ENCODE peak calls at places on chromosome 9, in five cellular contexts. W, B, Y, L and N are unnamed samples.

GRCh38 chr9:137188490-137189296 is at the start of the genes ANAPC2 and SSNA1:
- DNase-seq in W (peak; percentile 91), B (peak; percentile 90), Y (peak; percentile 91), L (peak; percentile 98), N (peak; percentile 78)

GRCh38 chr9:72232778-72233177 is 83.5 kb downstream of the GDA start:
- DNase-seq in W (no peak), B (no peak), Y (no peak), L (no peak), N (no peak)

GRCh38 chr9:68495287-68495686 is 45.4 kb downstream of the TMEM252 start:
- DNase-seq in W (no peak), B (no peak), Y (no peak), L (no peak), N (no peak)

GRCh38 chr9:78905387-78905786 is 608.5 kb downstream of the PSAT1 start:
- DNase-seq in W (no peak), B (no peak), Y (no peak), L (no peak), N (no peak)

GRCh38 chr9:95089916-95090791 is 227.4 kb downstream of the FANCC start:
- DNase-seq in W (no peak), B (no peak), Y (no peak), L (no peak), N (no peak)

GRCh38 chr9:72156586-72156985 is 7.3 kb downstream of the GDA start:
- DNase-seq in W (peak; percentile 33), B (no peak), Y (no peak), L (no peak), N (no peak)

GRCh38 chr9:94156549-94157407 is 72.5 kb downstream of the PTPDC1 start:
- DNase-seq in W (peak; percentile 38), B (no peak), Y (peak; percentile 69), L (no peak), N (peak; percentile 71)

GRCh38 chr9:133700861-133701320 is 37.3 kb downstream of the SARDH start:
- DNase-seq in W (no peak), B (no peak), Y (no peak), L (no peak), N (no peak)

GRCh38 chr9:126516936-126517750 is 96.6 kb upstream of the LMX1B start:
- DNase-seq in W (peak; percentile 75), B (peak; percentile 78), Y (peak; percentile 81), L (peak; percentile 88), N (peak; percentile 78)

GRCh38 chr9:38683336-38683735 is 36.6 kb downstream of the FAM240B start:
- DNase-seq in W (no peak), B (no peak), Y (no peak), L (no peak), N (no peak)

GRCh38 chr9:15416880-15417279 is 5.8 kb upstream of the SNAPC3 start:
- DNase-seq in W (peak; percentile 74), B (peak; percentile 76), Y (peak; percentile 43), L (peak; percentile 45), N (no peak)

GRCh38 chr9:122988919-122989614 is 44.4 kb upstream of the GPR21 start:
- DNase-seq in W (no peak), B (no peak), Y (no peak), L (no peak), N (no peak)

GRCh38 chr9:100884518-100884917 is 144.0 kb upstream of the PLPPR1 start:
- DNase-seq in W (no peak), B (peak; percentile 16), Y (no peak), L (peak; percentile 71), N (no peak)

GRCh38 chr9:21933865-21934264 is 60.3 kb downstream of the CDKN2A start:
- DNase-seq in W (peak; percentile 34), B (no peak), Y (peak; percentile 55), L (no peak), N (peak; percentile 33)

GRCh38 chr9:137836831-137837241 is 40.7 kb upstream of the CACNA1B start:
- DNase-seq in W (no peak), B (peak; percentile 49), Y (no peak), L (peak; percentile 27), N (no peak)

GRCh38 chr9:2709645-2710101 is 7.6 kb upstream of the KCNV2 start:
- DNase-seq in W (no peak), B (no peak), Y (no peak), L (no peak), N (no peak)

GRCh38 chr9:76703270-76703669 is 61.0 kb upstream of the PCA3 start:
- DNase-seq in W (no peak), B (no peak), Y (no peak), L (no peak), N (no peak)

GRCh38 chr9:70954126-70954525 is 167.3 kb downstream of the TRPM3 start:
- DNase-seq in W (peak; percentile 34), B (peak; percentile 73), Y (peak; percentile 48), L (peak; percentile 81), N (peak; percentile 96)

GRCh38 chr9:98324801-98325200 is 69.4 kb upstream of the TBC1D2 start:
- DNase-seq in W (no peak), B (no peak), Y (no peak), L (no peak), N (no peak)

GRCh38 chr9:136721339-136722092 is 9.1 kb downstream of the DIPK1B start:
- DNase-seq in W (peak; percentile 12), B (no peak), Y (peak; percentile 71), L (no peak), N (peak; percentile 80)

GRCh38 chr9:131095666-131096489 is 453 bp upstream of the AIF1L start:
- DNase-seq in W (peak; percentile 34), B (peak; percentile 94), Y (no peak), L (peak; percentile 94), N (no peak)

GRCh38 chr9:37034938-37035471 is 937 bp upstream of the PAX5 start:
- DNase-seq in W (no peak), B (peak; percentile 66), Y (no peak), L (peak; percentile 77), N (no peak)

GRCh38 chr9:125649315-125649714 is 57.7 kb downstream of the MAPKAP1 start:
- DNase-seq in W (peak; percentile 85), B (no peak), Y (peak; percentile 91), L (no peak), N (peak; percentile 88)

GRCh38 chr9:34547960-34548603 is 25.3 kb upstream of the ENHO start:
- DNase-seq in W (no peak), B (peak; percentile 84), Y (peak; percentile 29), L (peak; percentile 88), N (peak; percentile 8)

GRCh38 chr9:136239135-136239962 is 6.3 kb downstream of the QSOX2 start:
- DNase-seq in W (no peak), B (no peak), Y (no peak), L (no peak), N (no peak)

GRCh38 chr9:131395027-131395744 is 1.3 kb downstream of the PRRC2B start:
- DNase-seq in W (peak; percentile 16), B (peak; percentile 81), Y (peak; percentile 76), L (peak; percentile 43), N (no peak)

GRCh38 chr9:96852676-96853075 is 1.6 kb downstream of the ZNF782 start:
- DNase-seq in W (peak; percentile 26), B (no peak), Y (peak; percentile 52), L (no peak), N (peak; percentile 29)

GRCh38 chr9:126564128-126564527 is 49.6 kb upstream of the LMX1B start:
- DNase-seq in W (no peak), B (no peak), Y (no peak), L (peak; percentile 44), N (no peak)

GRCh38 chr9:111957856-111958631 is 61.4 kb downstream of the UGCG start:
- DNase-seq in W (peak; percentile 88), B (no peak), Y (peak; percentile 96), L (no peak), N (peak; percentile 99)

GRCh38 chr9:89097219-89097618 is 81.4 kb downstream of the SHC3 start:
- DNase-seq in W (no peak), B (no peak), Y (no peak), L (no peak), N (no peak)
- H2AFZ ChIP-seq in W (no peak overlapping the region), B (no peak overlapping the region), Y (no peak overlapping the region), L (no peak overlapping the region), N (no peak overlapping the region)

GRCh38 chr9:14321517-14322125 is 7.7 kb upstream of the NFIB start:
- DNase-seq in W (no peak), B (peak; percentile 36), Y (no peak), L (peak; percentile 23), N (peak; percentile 57)
- H3K27ac ChIP-seq in W (peak overlapping the region; percentile 84), B (peak overlapping the region; percentile 30), Y (peak overlapping the region; percentile 83), L (no peak overlapping the region), N (peak overlapping the region; percentile 76)

DNA sequence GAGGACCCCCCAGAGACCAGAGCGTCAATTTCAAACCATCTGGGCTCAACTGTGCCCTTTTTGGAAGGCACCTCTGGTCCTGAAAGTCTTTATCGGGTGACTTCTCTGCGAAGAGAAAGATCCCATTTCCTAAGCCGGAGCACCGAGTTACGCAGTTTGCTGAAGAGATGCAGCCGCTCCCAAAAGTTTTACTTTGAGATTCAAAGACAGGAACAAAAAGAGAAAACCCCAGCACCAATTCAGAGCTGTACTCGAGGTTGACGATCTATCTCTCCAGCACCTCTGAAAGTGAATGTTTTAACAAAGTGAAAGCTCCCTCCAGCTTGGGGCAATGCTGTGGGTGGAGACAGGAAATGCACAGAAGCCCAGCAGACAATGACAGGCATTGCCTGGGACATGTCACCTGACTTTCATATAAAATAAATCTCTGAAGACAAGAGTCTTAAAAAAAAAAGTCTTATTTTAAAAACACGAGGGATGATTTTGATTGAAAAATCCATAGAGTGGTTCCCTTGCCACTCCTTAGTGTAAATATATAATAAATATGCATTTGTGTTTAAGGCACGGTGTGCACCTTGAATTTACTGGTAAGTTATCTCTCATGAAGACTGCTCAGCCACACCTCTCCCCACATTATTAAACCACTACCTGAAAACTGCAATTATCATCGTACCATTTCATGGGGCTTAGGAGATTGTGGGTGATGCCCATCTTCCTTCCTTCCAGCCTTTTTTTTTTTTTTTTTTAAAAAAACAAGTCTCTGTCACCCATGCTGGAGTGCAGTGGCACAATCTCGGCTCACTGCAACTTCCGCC is 79.9 kb downstream of the FNBP1 start:
- DNase-seq in W (peak; percentile 45), B (peak; percentile 74), Y (peak; percentile 57), L (peak; percentile 21), N (peak; percentile 36)
- H2AFZ ChIP-seq in W (peak overlapping the region; percentile 83), B (no peak overlapping the region), Y (peak overlapping the region; percentile 93), L (peak overlapping the region; percentile 80), N (peak overlapping the region; percentile 55)

DNA sequence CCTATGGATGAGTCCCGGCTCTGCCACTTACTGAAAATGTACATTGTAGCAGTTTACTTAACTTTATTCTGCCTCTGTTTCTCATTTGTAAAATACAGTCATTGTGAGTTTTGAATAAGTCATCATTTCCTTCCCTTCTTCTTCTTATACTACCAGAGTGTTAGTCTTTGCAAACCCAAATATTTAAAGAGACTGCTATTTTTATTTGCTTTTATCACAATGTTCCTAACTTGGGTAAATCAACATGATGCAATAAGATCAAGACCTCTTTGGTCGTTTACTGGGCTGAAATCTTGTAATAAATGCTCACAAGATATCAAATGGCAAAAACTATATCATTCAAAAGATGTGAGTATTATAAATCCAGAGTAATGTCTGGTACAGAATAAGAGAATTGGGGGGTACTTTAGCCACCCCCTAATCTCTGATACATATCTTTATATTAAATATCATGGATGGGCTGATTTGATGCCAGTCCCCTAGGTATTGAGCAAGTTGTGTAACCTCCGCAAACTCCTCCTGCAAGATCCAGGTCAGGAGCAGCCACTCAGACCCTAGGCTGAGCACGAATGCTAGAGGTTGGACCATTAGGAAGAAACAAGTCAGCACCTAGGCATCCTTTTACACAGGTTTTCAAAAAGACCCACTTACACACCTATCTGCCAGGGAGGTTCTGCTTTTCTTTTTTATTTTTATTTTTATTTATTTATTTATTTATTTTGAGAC is 13.3 kb upstream of the GLDC start:
- DNase-seq in W (no peak), B (no peak), Y (no peak), L (no peak), N (no peak)
- H3K27ac ChIP-seq in W (no peak overlapping the region), B (no peak overlapping the region), Y (no peak overlapping the region), L (no peak overlapping the region), N (no peak overlapping the region)